ENCODE peak calls at places on chromosomes 5 and 9, in ten cellular contexts. U, V, P, M, H, T, E, N, C and Z are unnamed samples.

GRCh38 chr5:157918811-157919742 is 60.1 kb upstream of the CLINT1 start:
- DNase-seq in P (no peak), U (no peak), M (no peak), C (no peak), H (no peak), N (no peak), E (peak; percentile 55), V (no peak), T (peak; percentile 18), Z (no peak)

GRCh38 chr9:93189369-93190132 is 5.6 kb downstream of the WNK2 start:
- DNase-seq in P (no peak), C (no peak), T (no peak), E (no peak), M (no peak), H (no peak), V (no peak), U (no peak), N (no peak), Z (no peak)

GRCh38 chr5:9653811-9654210 is 23.7 kb upstream of the TAS2R1 start:
- DNase-seq in N (peak; percentile 79), H (no peak), V (no peak), T (peak; percentile 93), M (peak; percentile 77), E (peak; percentile 53), U (peak; percentile 83), C (no peak), P (peak; percentile 84), Z (peak; percentile 83)

GRCh38 chr9:86549434-86549833 is 195.2 kb upstream of the TUT7 start:
- DNase-seq in T (peak; percentile 99), U (peak; percentile 85), M (no peak), C (no peak), N (peak; percentile 58), H (no peak), V (no peak), P (peak; percentile 68), E (peak; percentile 68), Z (peak; percentile 93)

GRCh38 chr9:73039253-73039915 is 86.5 kb upstream of the ALDH1A1 start:
- DNase-seq in H (no peak), C (no peak), E (peak; percentile 79), N (no peak), M (peak; percentile 29), U (no peak), T (peak; percentile 52), P (peak; percentile 77), V (no peak), Z (no peak)

GRCh38 chr5:60685700-60686099 is 14.3 kb downstream of the DEPDC1B start:
- DNase-seq in V (no peak), E (no peak), T (no peak), C (no peak), U (no peak), N (no peak), P (no peak), M (no peak), H (no peak), Z (no peak)

GRCh38 chr9:99445377-99445891 is 223.4 kb downstream of the SEC61B start:
- DNase-seq in P (peak; percentile 86), H (no peak), C (no peak), N (peak; percentile 96), T (peak; percentile 98), E (peak; percentile 88), M (peak; percentile 79), V (no peak), U (peak; percentile 84), Z (peak; percentile 61)

GRCh38 chr5:132011561-132012384 is at the start of gene ACSL6:
- DNase-seq in H (no peak), T (no peak), P (no peak), U (no peak), V (peak; percentile 72), E (no peak), C (peak; percentile 86), M (no peak), N (no peak), Z (no peak)

GRCh38 chr5:155591273-155591672 is 577.7 kb downstream of the KIF4B start:
- DNase-seq in P (no peak), E (no peak), C (no peak), H (no peak), N (no peak), M (no peak), V (no peak), U (no peak), T (no peak), Z (no peak)

GRCh38 chr5:171415115-171415730 is 4.2 kb upstream of the FGF18 start:
- DNase-seq in C (no peak), P (no peak), T (peak; percentile 51), V (no peak), E (peak; percentile 30), N (no peak), M (no peak), U (no peak), H (no peak), Z (no peak)

GRCh38 chr5:132479073-132479811 is 11.3 kb downstream of the IRF1 start:
- DNase-seq in M (no peak), E (no peak), P (no peak), C (no peak), T (no peak), V (no peak), N (no peak), U (no peak), H (no peak), Z (no peak)

GRCh38 chr9:15354713-15355112 is 47.7 kb upstream of the TTC39B start:
- DNase-seq in N (no peak), P (no peak), C (no peak), V (no peak), U (no peak), T (no peak), E (no peak), M (no peak), H (no peak), Z (no peak)

GRCh38 chr9:135010921-135011320 is 76.5 kb upstream of the OLFM1 start:
- DNase-seq in U (no peak), N (no peak), H (no peak), V (no peak), E (no peak), C (no peak), T (no peak), P (no peak), M (no peak), Z (no peak)

GRCh38 chr5:142881727-142882126 is 111.5 kb downstream of the ARHGAP26 start:
- DNase-seq in U (no peak), T (no peak), H (no peak), N (no peak), M (no peak), E (no peak), P (no peak), V (no peak), C (no peak), Z (no peak)

GRCh38 chr9:110049699-110050450 is 158.1 kb downstream of the C9orf152 start:
- DNase-seq in V (no peak), T (no peak), C (peak; percentile 59), N (peak; percentile 52), P (peak; percentile 33), M (peak; percentile 29), E (no peak), U (no peak), H (no peak), Z (no peak)

GRCh38 chr5:179900206-179900605 is 7.5 kb downstream of the TBC1D9B start:
- DNase-seq in P (no peak), M (no peak), T (no peak), E (no peak), U (no peak), V (no peak), N (no peak), C (no peak), H (no peak), Z (no peak)

GRCh38 chr9:134637696-134638502 is 3.7 kb upstream of the COL5A1 start:
- DNase-seq in U (no peak), P (no peak), C (no peak), E (no peak), V (no peak), H (no peak), M (no peak), N (peak; percentile 88), T (no peak), Z (no peak)

GRCh38 chr5:149228610-149229297 is 42.9 kb upstream of the AFAP1L1 start:
- DNase-seq in P (peak; percentile 82), C (no peak), M (peak; percentile 77), T (peak; percentile 92), N (peak; percentile 90), V (peak; percentile 36), U (peak; percentile 70), H (peak; percentile 45), E (peak; percentile 74), Z (peak; percentile 82)

GRCh38 chr5:119355244-119355635 is 579 bp upstream of the TNFAIP8 start:
- DNase-seq in P (no peak), V (no peak), C (no peak), T (no peak), N (peak; percentile 43), E (peak; percentile 50), H (no peak), M (no peak), U (no peak), Z (no peak)

GRCh38 chr9:91949946-91950664 is at the start of gene ROR2:
- DNase-seq in V (peak; percentile 64), T (peak; percentile 35), M (peak; percentile 19), U (no peak), N (no peak), P (peak; percentile 53), E (no peak), H (no peak), C (peak; percentile 92), Z (no peak)

GRCh38 chr9:100372648-100373047 is 19.9 kb upstream of the TEX10 start:
- DNase-seq in C (no peak), V (no peak), T (no peak), P (no peak), U (no peak), N (no peak), E (no peak), M (no peak), H (no peak), Z (no peak)

GRCh38 chr5:149486726-149487635 is 64.3 kb downstream of the CSNK1A1 start:
- DNase-seq in P (peak; percentile 57), C (no peak), U (peak; percentile 52), M (no peak), E (peak; percentile 74), N (peak; percentile 49), V (no peak), T (peak; percentile 92), H (no peak), Z (peak; percentile 30)